ENCODE peak calls at places on chromosomes 4 and X, in five cellular contexts. D is EL, U is psoas muscle, M is T-helper 1 cell, J is GM03348. E is an unnamed sample.

GRCh38 chrX:9902651-9903050 is 64.5 kb upstream of the CLDN34 start:
- DNase-seq in D (peak), U (no peak), M (no peak), J (peak), E (no peak)

GRCh38 chrX:72526534-72527508 is 45.8 kb downstream of the HDAC8 start:
- DNase-seq in M (no peak), U (no peak), J (no peak), D (peak), E (no peak)

GRCh38 chrX:119272882-119273806 is 37.1 kb downstream of the PGRMC1 start:
- DNase-seq in J (peak), D (peak), U (peak), M (peak), E (peak)

GRCh38 chrX:52839137-52839536 is 28.1 kb downstream of the XAGE5 start:
- DNase-seq in U (no peak), D (no peak), M (no peak), J (no peak), E (no peak)

GRCh38 chrX:40893251-40893910 is 158.0 kb upstream of the MED14 start:
- DNase-seq in D (no peak), M (no peak), J (no peak), U (no peak), E (no peak)

GRCh38 chr4:159685406-159686092 is 582.7 kb downstream of the RAPGEF2 start:
- DNase-seq in M (no peak), U (no peak), D (no peak), J (no peak), E (no peak)

GRCh38 chr4:9894604-9895361 is 113.3 kb downstream of the DRD5 start:
- DNase-seq in M (no peak), D (no peak), J (no peak), U (no peak), E (no peak)

GRCh38 chr4:31803511-31804195 is 1083.5 kb downstream of the PCDH7 start:
- DNase-seq in J (no peak), M (no peak), D (no peak), U (no peak), E (no peak)

GRCh38 chr4:2059726-2060577 is 825 bp downstream of the NAT8L start:
- DNase-seq in J (no peak), D (peak), U (peak), M (no peak), E (no peak)

GRCh38 chr4:139833131-139833930 is 167.7 kb downstream of the MGST2 start:
- DNase-seq in M (no peak), J (no peak), U (no peak), D (no peak), E (no peak)

GRCh38 chr4:81314897-81315470 is 100.0 kb upstream of the PRKG2 start:
- DNase-seq in U (no peak), M (no peak), J (peak), D (peak), E (peak)

GRCh38 chr4:15149842-15150592 is 147.7 kb downstream of the CPEB2 start:
- DNase-seq in J (peak), D (peak), M (no peak), U (peak), E (no peak)

GRCh38 chr4:57866468-57867173 is 756.4 kb upstream of the IGFBP7 start:
- DNase-seq in J (no peak), D (no peak), U (no peak), M (no peak), E (no peak)

GRCh38 chr4:113760094-113760851 is 1.3 kb downstream of the CAMK2D start:
- DNase-seq in J (peak), M (peak), D (peak), U (peak), E (peak)

GRCh38 chr4:100299019-100299418 is 108.8 kb upstream of the DDIT4L start:
- DNase-seq in J (peak), U (no peak), M (no peak), D (peak), E (no peak)

GRCh38 chr4:7206856-7207567 is 14.7 kb downstream of the SORCS2 start:
- DNase-seq in M (no peak), U (peak), J (peak), D (peak), E (no peak)

GRCh38 chr4:16779028-16779675 is 119.3 kb downstream of the LDB2 start:
- DNase-seq in J (peak), D (peak), M (no peak), U (no peak), E (no peak)

GRCh38 chrX:25548806-25549205 is 533.0 kb upstream of the ARX start:
- DNase-seq in M (no peak), U (no peak), D (no peak), J (no peak), E (no peak)

GRCh38 chr4:131091896-131092295 is 1995.9 kb downstream of the C4orf33 start:
- DNase-seq in U (no peak), M (no peak), D (peak), J (no peak), E (peak)

GRCh38 chrX:17567173-17567572 is 170.1 kb upstream of the SCML1 start:
- DNase-seq in U (peak), J (no peak), M (no peak), D (no peak), E (no peak)

GRCh38 chrX:12977761-12978204 is 2.9 kb downstream of the TMSB4X start:
- DNase-seq in U (no peak), M (no peak), D (no peak), J (no peak), E (no peak)

GRCh38 chrX:43664258-43664657 is 8.2 kb downstream of the MAOA start:
- DNase-seq in J (no peak), D (no peak), M (no peak), U (no peak), E (no peak)

GRCh38 chr4:135927651-135928050 is 1604.6 kb downstream of the PCDH18 start:
- DNase-seq in M (no peak), D (no peak), U (no peak), J (no peak), E (no peak)

GRCh38 chr4:39682133-39682532 is 15.8 kb upstream of the UBE2K start:
- DNase-seq in U (no peak), J (no peak), D (no peak), M (no peak), E (no peak)

E was measured in small intestine.